ENCODE peak calls at places on chromosomes 7 and 10, in nine cellular contexts. C, Q, Y, H, Z, N, V, T and E are unnamed samples.

GRCh38 chr7:1460757-1461639 is 1.7 kb upstream of the MICALL2 start:
- DNase-seq in C (peak), Q (peak), Y (peak), H (no peak), Z (peak), N (peak), V (peak), T (peak), E (peak)

GRCh38 chr10:61286695-61287094 is 166.5 kb downstream of the TMEM26 start:
- DNase-seq in C (no peak), Q (no peak), Y (no peak), H (no peak), Z (no peak), N (no peak), V (no peak), T (no peak), E (no peak)

GRCh38 chr10:16314259-16314658 is 122.6 kb upstream of the PTER start:
- DNase-seq in C (no peak), Q (no peak), Y (no peak), H (no peak), Z (no peak), N (no peak), V (no peak), T (no peak), E (no peak)

GRCh38 chr10:44300666-44301649 is 83.9 kb downstream of the CXCL12 start:
- DNase-seq in C (peak), Q (no peak), Y (peak), H (no peak), Z (peak), N (no peak), V (no peak), T (peak), E (peak)

GRCh38 chr10:36114141-36114540 is 472.0 kb upstream of the FZD8 start:
- DNase-seq in C (no peak), Q (no peak), Y (no peak), H (no peak), Z (no peak), N (no peak), V (no peak), T (no peak), E (no peak)

GRCh38 chr7:7595451-7595850 is 28.8 kb downstream of the MIOS start:
- DNase-seq in C (no peak), Q (no peak), Y (peak), H (no peak), Z (no peak), N (no peak), V (no peak), T (no peak), E (no peak)

GRCh38 chr10:14397069-14397468 is 66.3 kb upstream of the FRMD4A start:
- DNase-seq in C (no peak), Q (no peak), Y (peak), H (peak), Z (no peak), N (no peak), V (no peak), T (peak), E (no peak)

GRCh38 chr10:62108768-62109430 is 159.7 kb downstream of the RTKN2 start:
- DNase-seq in C (no peak), Q (no peak), Y (no peak), H (no peak), Z (no peak), N (no peak), V (no peak), T (no peak), E (no peak)

GRCh38 chr10:42722575-42722974 is 60.0 kb upstream of the BMS1 start:
- DNase-seq in C (no peak), Q (no peak), Y (no peak), H (no peak), Z (no peak), N (no peak), V (no peak), T (no peak), E (no peak)

GRCh38 chr7:130152270-130153141 is 52.7 kb downstream of the TMEM209 start:
- DNase-seq in C (no peak), Q (no peak), Y (peak), H (no peak), Z (no peak), N (no peak), V (no peak), T (no peak), E (no peak)

GRCh38 chr10:80158598-80159127 is 26.1 kb downstream of the PLAC9 start:
- DNase-seq in C (peak), Q (peak), Y (peak), H (no peak), Z (peak), N (peak), V (peak), T (peak), E (peak)

GRCh38 chr10:62048919-62049636 is 147.6 kb downstream of the ARID5B start:
- DNase-seq in C (peak), Q (peak), Y (peak), H (peak), Z (peak), N (peak), V (peak), T (peak), E (peak)

GRCh38 chr10:123154092-123154942 is at the start of gene BUB3:
- DNase-seq in C (peak), Q (peak), Y (peak), H (peak), Z (peak), N (peak), V (peak), T (peak), E (peak)
- TF ChIP-seq POLR2A in C (peak), Q (peak), Y (peak), H (peak), Z (peak), N (peak), V (peak), T (peak), E (peak)

GRCh38 chr10:31605426-31605825 is 286.4 kb downstream of the ZEB1 start:
- DNase-seq in C (no peak), Q (no peak), Y (no peak), H (no peak), Z (no peak), N (no peak), V (no peak), T (no peak), E (no peak)

GRCh38 chr10:31604646-31605170 is 285.7 kb downstream of the ZEB1 start:
- DNase-seq in C (no peak), Q (no peak), Y (no peak), H (no peak), Z (no peak), N (no peak), V (no peak), T (no peak), E (no peak)

GRCh38 chr10:31604141-31604540 is 285.1 kb downstream of the ZEB1 start:
- DNase-seq in C (no peak), Q (peak), Y (peak), H (no peak), Z (no peak), N (peak), V (no peak), T (no peak), E (no peak)

GRCh38 chr10:31602541-31603244 is 283.7 kb downstream of the ZEB1 start:
- DNase-seq in C (peak), Q (peak), Y (peak), H (peak), Z (peak), N (peak), V (peak), T (peak), E (peak)

GRCh38 chr10:31603245-31604087 is 284.4 kb downstream of the ZEB1 start:
- DNase-seq in C (peak), Q (peak), Y (peak), H (peak), Z (peak), N (peak), V (peak), T (peak), E (peak)
- TF ChIP-seq POLR2A in C (peak), Q (peak), Y (no peak), H (peak), Z (peak), N (no peak), V (peak), T (peak), E (no peak)

GRCh38 chr7:29684787-29685650 is 121.3 kb upstream of the WIPF3 start:
- DNase-seq in C (peak), Q (peak), Y (peak), H (peak), Z (peak), N (peak), V (peak), T (peak), E (peak)
- TF ChIP-seq POLR2A in C (peak), Q (no peak), Y (no peak), H (peak), Z (no peak), N (peak), V (peak), T (no peak), E (no peak)

GRCh38 chr10:75407296-75407715 is 5.7 kb upstream of the ZNF503 start:
- DNase-seq in C (peak), Q (no peak), Y (no peak), H (no peak), Z (no peak), N (peak), V (no peak), T (peak), E (peak)

GRCh38 chr10:75408911-75409885 is 7.6 kb upstream of the ZNF503 start:
- DNase-seq in C (peak), Q (peak), Y (no peak), H (peak), Z (peak), N (peak), V (peak), T (peak), E (peak)

GRCh38 chr10:75408512-75408881 is 6.9 kb upstream of the ZNF503 start:
- DNase-seq in C (peak), Q (no peak), Y (no peak), H (no peak), Z (no peak), N (peak), V (no peak), T (no peak), E (no peak)

GRCh38 chr10:75407716-75408511 is 6.3 kb upstream of the ZNF503 start:
- DNase-seq in C (peak), Q (no peak), Y (no peak), H (no peak), Z (no peak), N (peak), V (peak), T (peak), E (peak)

DNA sequence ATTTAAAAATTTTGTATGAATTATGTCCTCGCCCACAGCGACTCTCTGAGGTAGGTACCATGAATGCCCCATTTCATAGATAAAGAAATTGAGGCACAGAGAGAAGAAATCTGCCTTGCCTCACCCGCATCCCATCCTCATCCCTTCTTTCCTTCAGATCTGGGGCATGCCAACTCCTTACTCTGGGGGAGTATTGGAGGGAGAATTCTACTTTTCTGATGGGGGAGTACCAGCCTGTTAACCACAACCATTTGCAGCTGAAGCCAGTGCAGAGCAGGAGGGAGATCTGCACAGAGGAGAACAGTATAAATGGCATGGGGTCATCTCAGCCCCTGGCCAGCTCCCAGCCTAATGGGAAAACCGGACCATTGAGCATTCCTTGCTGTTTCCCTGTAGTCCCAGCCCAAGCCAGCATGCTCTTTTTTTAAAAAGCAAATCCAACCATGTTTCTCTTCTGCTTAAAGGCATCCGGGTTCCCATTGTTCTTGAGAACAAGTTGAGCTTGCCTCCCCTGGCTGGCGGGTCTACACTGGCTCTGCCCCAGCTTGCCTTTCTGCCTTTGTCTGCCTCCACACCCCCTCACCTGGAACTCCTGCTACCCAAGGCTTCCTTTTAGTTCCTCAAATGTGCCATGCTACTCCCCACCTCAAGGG is 8.7 kb upstream of the ZNF503 start:
- DNase-seq in C (no peak), Q (no peak), Y (no peak), H (no peak), Z (no peak), N (no peak), V (no peak), T (peak), E (no peak)
- TF ChIP-seq POLR2A in C (no peak), Q (no peak), Y (no peak), H (no peak), Z (no peak), N (no peak), V (no peak), T (no peak), E (no peak)

GRCh38 chr10:107437921-107438320 is 273.4 kb upstream of the SORCS1 start:
- DNase-seq in C (no peak), Q (no peak), Y (no peak), H (no peak), Z (no peak), N (no peak), V (no peak), T (no peak), E (no peak)

GRCh38 chr10:107433605-107434004 is 269.1 kb upstream of the SORCS1 start:
- DNase-seq in C (no peak), Q (no peak), Y (no peak), H (no peak), Z (no peak), N (no peak), V (no peak), T (no peak), E (no peak)

GRCh38 chr10:107436568-107436967 is 272.1 kb upstream of the SORCS1 start:
- DNase-seq in C (no peak), Q (no peak), Y (no peak), H (no peak), Z (no peak), N (no peak), V (no peak), T (no peak), E (no peak)

GRCh38 chr10:107434201-107434600 is 269.7 kb upstream of the SORCS1 start:
- DNase-seq in C (no peak), Q (no peak), Y (no peak), H (no peak), Z (no peak), N (no peak), V (no peak), T (no peak), E (no peak)

GRCh38 chr10:107434854-107435253 is 270.3 kb upstream of the SORCS1 start:
- DNase-seq in C (no peak), Q (no peak), Y (no peak), H (no peak), Z (no peak), N (no peak), V (no peak), T (no peak), E (no peak)
- TF ChIP-seq POLR2A in C (no peak), Q (no peak), Y (no peak), H (no peak), Z (no peak), N (no peak), V (no peak), T (no peak), E (no peak)

DNA sequence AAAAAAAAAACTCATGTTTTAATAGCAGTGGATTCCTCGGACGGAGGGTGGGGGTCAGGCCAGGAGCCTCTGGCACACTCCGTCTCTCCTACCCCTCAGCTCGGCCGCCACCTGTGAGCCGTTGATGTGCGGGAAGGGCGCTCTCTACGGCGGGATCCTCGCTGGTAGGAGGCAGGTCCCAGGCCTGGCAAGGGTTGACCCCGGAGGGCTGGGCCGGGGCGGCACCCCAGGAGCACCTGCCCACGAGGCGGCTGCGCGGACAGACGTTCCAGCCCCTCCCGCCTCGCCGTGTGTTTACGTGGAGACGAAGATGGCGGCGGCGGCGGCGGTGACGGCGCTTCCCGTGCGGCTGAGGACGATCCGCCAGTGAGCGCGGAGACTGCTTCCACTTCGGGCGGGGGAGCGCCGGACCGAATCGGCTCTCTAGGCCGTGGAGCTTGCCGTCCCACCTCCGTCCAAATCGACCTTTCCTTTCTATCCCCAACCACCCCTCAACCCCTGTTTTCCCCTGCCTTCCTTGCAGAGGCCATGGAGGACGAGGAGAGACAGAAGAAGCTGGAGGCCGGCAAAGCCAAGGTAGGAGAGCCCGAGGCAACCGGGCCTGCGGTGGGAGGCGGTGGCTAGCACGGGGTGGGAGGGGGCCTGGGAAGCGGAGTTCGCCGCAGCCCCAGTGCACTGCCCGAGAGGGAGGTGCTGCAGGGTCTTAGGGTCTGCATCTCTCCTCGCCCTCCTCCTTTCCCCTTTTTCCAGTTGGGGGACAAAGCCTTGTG is at the start of gene AKAP9:
- DNase-seq in C (peak), Q (peak), Y (peak), H (peak), Z (peak), N (peak), V (peak), T (peak), E (peak)
- TF ChIP-seq POLR2A in C (peak), Q (peak), Y (peak), H (peak), Z (peak), N (peak), V (peak), T (peak), E (peak)

GRCh38 chr10:35058686-35059085 is 31.5 kb downstream of the CUL2 start:
- DNase-seq in C (no peak), Q (no peak), Y (no peak), H (no peak), Z (no peak), N (no peak), V (no peak), T (no peak), E (no peak)

GRCh38 chr10:35058134-35058533 is 32.0 kb downstream of the CUL2 start:
- DNase-seq in C (no peak), Q (no peak), Y (peak), H (no peak), Z (no peak), N (no peak), V (no peak), T (no peak), E (no peak)

GRCh38 chr10:35059486-35059885 is 30.7 kb downstream of the CUL2 start:
- DNase-seq in C (no peak), Q (no peak), Y (peak), H (no peak), Z (no peak), N (no peak), V (no peak), T (no peak), E (no peak)

GRCh38 chr10:35056133-35056532 is 34.0 kb downstream of the CUL2 start:
- DNase-seq in C (no peak), Q (no peak), Y (no peak), H (no peak), Z (no peak), N (no peak), V (no peak), T (no peak), E (no peak)

GRCh38 chr10:35056686-35057085 is 33.5 kb downstream of the CUL2 start:
- DNase-seq in C (no peak), Q (no peak), Y (no peak), H (no peak), Z (no peak), N (no peak), V (no peak), T (no peak), E (no peak)
- TF ChIP-seq POLR2A in C (no peak), Q (no peak), Y (no peak), H (no peak), Z (no peak), N (no peak), V (no peak), T (no peak), E (no peak)

DNA sequence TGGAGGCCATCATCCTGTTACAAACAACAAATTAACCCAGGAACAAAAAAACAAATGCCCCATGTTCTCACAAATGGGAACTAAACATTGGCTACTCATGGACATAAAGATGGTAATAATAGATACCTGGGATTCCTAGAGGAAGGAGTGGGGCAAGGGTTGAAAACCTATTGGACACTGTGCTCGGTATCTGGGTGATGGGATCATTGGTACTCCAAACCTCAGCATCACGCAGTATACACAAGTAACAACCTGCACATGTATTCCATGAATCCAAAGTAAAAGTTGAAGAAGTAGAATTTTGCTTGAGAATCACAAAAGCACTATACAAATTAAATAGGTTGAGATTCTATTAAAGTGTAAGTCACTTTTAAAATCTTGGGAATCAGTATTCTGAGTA is 16.7 kb downstream of the GHITM start:
- DNase-seq in C (no peak), Q (no peak), Y (no peak), H (no peak), Z (no peak), N (no peak), V (no peak), T (no peak), E (no peak)
- TF ChIP-seq POLR2A in C (no peak), Q (no peak), Y (no peak), H (no peak), Z (no peak), N (no peak), V (no peak), T (no peak), E (no peak)

GRCh38 chr10:88386878-88387773 is 196.0 kb downstream of the RNLS start:
- DNase-seq in C (peak), Q (peak), Y (peak), H (no peak), Z (no peak), N (peak), V (peak), T (peak), E (no peak)

GRCh38 chr10:88382699-88383098 is 200.4 kb downstream of the RNLS start:
- DNase-seq in C (no peak), Q (no peak), Y (no peak), H (no peak), Z (no peak), N (no peak), V (no peak), T (no peak), E (no peak)

GRCh38 chr10:88389456-88389855 is 193.7 kb downstream of the RNLS start:
- DNase-seq in C (peak), Q (no peak), Y (peak), H (no peak), Z (no peak), N (peak), V (peak), T (peak), E (no peak)

GRCh38 chr10:88385601-88386203 is 197.4 kb downstream of the RNLS start:
- DNase-seq in C (peak), Q (peak), Y (no peak), H (no peak), Z (peak), N (peak), V (peak), T (no peak), E (peak)

DNA sequence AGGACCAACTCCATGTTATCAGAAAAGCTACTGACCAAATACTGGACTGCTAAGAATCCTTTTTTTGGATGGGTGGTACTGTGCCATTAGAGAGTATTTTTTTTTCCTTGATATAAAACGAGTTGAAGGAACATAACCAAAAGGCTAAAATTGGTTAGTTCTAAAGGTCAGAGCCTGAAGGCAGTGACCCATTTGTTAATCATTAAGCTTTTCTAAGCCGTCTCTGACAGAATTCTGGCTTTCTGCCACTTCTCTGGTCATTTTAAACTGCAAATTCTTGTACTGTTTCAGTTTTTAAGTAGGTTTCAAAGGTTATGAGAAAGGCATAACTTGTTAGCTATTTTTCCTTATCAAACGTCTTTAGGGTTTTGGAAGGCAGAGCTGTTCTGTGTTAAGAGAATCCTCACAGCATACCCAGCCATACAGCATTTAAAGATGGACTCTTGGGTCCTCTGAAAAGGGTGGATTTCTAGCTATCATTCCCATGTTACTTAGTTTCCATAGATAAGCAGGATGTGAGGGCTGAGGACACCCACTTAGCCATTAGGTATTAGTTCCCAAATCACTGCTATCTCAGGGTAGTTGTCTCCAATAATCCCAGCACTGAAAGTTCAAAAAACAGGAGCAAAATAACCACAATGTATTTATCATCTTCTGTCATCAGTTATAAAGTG is 196.8 kb downstream of the RNLS start:
- DNase-seq in C (peak), Q (no peak), Y (no peak), H (no peak), Z (no peak), N (no peak), V (no peak), T (no peak), E (no peak)
- TF ChIP-seq POLR2A in C (no peak), Q (no peak), Y (no peak), H (no peak), Z (no peak), N (no peak), V (no peak), T (no peak), E (no peak)